ENCODE peak calls at places on chromosomes 11 and 22, in six cellular contexts. One of them, this sample, is unnamed.

GRCh38 chr11:64593156-64594105 is 2.4 kb downstream of the SLC22A12 start:
- DNase-seq in colonic mucosa: no peak
- DNase-seq in right atrium auricular region: no peak
- DNase-seq in left ventricle myocardium inferior: no peak
- DNase-seq in CD8-positive, alpha-beta T cell: no peak
- DNase-seq in AG04450: no peak
- DNase-seq in this sample: no peak

GRCh38 chr11:42524534-42525227 is 787.1 kb upstream of the API5 start:
- DNase-seq in colonic mucosa: peak; percentile 42
- DNase-seq in right atrium auricular region: peak; percentile 60
- DNase-seq in left ventricle myocardium inferior: peak; percentile 12
- DNase-seq in CD8-positive, alpha-beta T cell: no peak
- DNase-seq in AG04450: no peak
- DNase-seq in this sample: no peak

GRCh38 chr11:78492973-78493372 is 75.4 kb upstream of the GAB2 start:
- DNase-seq in colonic mucosa: no peak
- DNase-seq in right atrium auricular region: no peak
- DNase-seq in left ventricle myocardium inferior: no peak
- DNase-seq in CD8-positive, alpha-beta T cell: no peak
- DNase-seq in AG04450: no peak
- DNase-seq in this sample: no peak

GRCh38 chr11:76788661-76789442 is 5.7 kb downstream of the TSKU start:
- DNase-seq in colonic mucosa: peak; percentile 96
- DNase-seq in right atrium auricular region: no peak
- DNase-seq in left ventricle myocardium inferior: no peak
- DNase-seq in CD8-positive, alpha-beta T cell: no peak
- DNase-seq in AG04450: no peak
- DNase-seq in this sample: no peak

GRCh38 chr11:60367009-60367408 is 11.3 kb upstream of the MS4A7 start:
- DNase-seq in colonic mucosa: no peak
- DNase-seq in right atrium auricular region: no peak
- DNase-seq in left ventricle myocardium inferior: no peak
- DNase-seq in CD8-positive, alpha-beta T cell: no peak
- DNase-seq in AG04450: no peak
- DNase-seq in this sample: no peak

GRCh38 chr22:35661377-35661937 is 13.2 kb downstream of the APOL6 start:
- DNase-seq in colonic mucosa: no peak
- DNase-seq in right atrium auricular region: no peak
- DNase-seq in left ventricle myocardium inferior: no peak
- DNase-seq in CD8-positive, alpha-beta T cell: no peak
- DNase-seq in AG04450: peak; percentile 46
- DNase-seq in this sample: no peak

GRCh38 chr22:32561756-32562155 is 87.1 kb downstream of the FBXO7 start:
- DNase-seq in colonic mucosa: no peak
- DNase-seq in right atrium auricular region: no peak
- DNase-seq in left ventricle myocardium inferior: no peak
- DNase-seq in CD8-positive, alpha-beta T cell: no peak
- DNase-seq in AG04450: no peak
- DNase-seq in this sample: no peak

GRCh38 chr11:120229451-120230424 is 10.2 kb upstream of the POU2F3 start:
- DNase-seq in colonic mucosa: no peak
- DNase-seq in right atrium auricular region: no peak
- DNase-seq in left ventricle myocardium inferior: no peak
- DNase-seq in CD8-positive, alpha-beta T cell: peak; percentile 13
- DNase-seq in AG04450: no peak
- DNase-seq in this sample: no peak

GRCh38 chr22:29938285-29938693 is 55.3 kb downstream of the MTMR3 start:
- DNase-seq in colonic mucosa: no peak
- DNase-seq in right atrium auricular region: no peak
- DNase-seq in left ventricle myocardium inferior: no peak
- DNase-seq in CD8-positive, alpha-beta T cell: no peak
- DNase-seq in AG04450: no peak
- DNase-seq in this sample: no peak

GRCh38 chr11:61626580-61627380 is 45.9 kb upstream of the SYT7 start:
- DNase-seq in colonic mucosa: peak; percentile 84
- DNase-seq in right atrium auricular region: no peak
- DNase-seq in left ventricle myocardium inferior: peak; percentile 50
- DNase-seq in CD8-positive, alpha-beta T cell: no peak
- DNase-seq in AG04450: no peak
- DNase-seq in this sample: no peak

GRCh38 chr22:32325416-32325801 is 32.3 kb upstream of the RFPL3 start:
- DNase-seq in colonic mucosa: no peak
- DNase-seq in right atrium auricular region: peak; percentile 54
- DNase-seq in left ventricle myocardium inferior: no peak
- DNase-seq in CD8-positive, alpha-beta T cell: no peak
- DNase-seq in AG04450: no peak
- DNase-seq in this sample: peak; percentile 91

GRCh38 chr11:112880454-112880853 is 80.8 kb upstream of the NCAM1 start:
- DNase-seq in colonic mucosa: no peak
- DNase-seq in right atrium auricular region: no peak
- DNase-seq in left ventricle myocardium inferior: no peak
- DNase-seq in CD8-positive, alpha-beta T cell: no peak
- DNase-seq in AG04450: no peak
- DNase-seq in this sample: no peak

GRCh38 chr11:29093416-29093815 is 923.4 kb downstream of the KCNA4 start:
- DNase-seq in colonic mucosa: no peak
- DNase-seq in right atrium auricular region: no peak
- DNase-seq in left ventricle myocardium inferior: no peak
- DNase-seq in CD8-positive, alpha-beta T cell: no peak
- DNase-seq in AG04450: peak; percentile 20
- DNase-seq in this sample: no peak

GRCh38 chr11:122758361-122758760 is 79.9 kb upstream of the CRTAM start:
- DNase-seq in colonic mucosa: no peak
- DNase-seq in right atrium auricular region: no peak
- DNase-seq in left ventricle myocardium inferior: no peak
- DNase-seq in CD8-positive, alpha-beta T cell: no peak
- DNase-seq in AG04450: no peak
- DNase-seq in this sample: no peak

GRCh38 chr11:27387362-27387761 is 24.3 kb upstream of the CCDC34 start:
- DNase-seq in colonic mucosa: no peak
- DNase-seq in right atrium auricular region: no peak
- DNase-seq in left ventricle myocardium inferior: no peak
- DNase-seq in CD8-positive, alpha-beta T cell: no peak
- DNase-seq in AG04450: no peak
- DNase-seq in this sample: no peak

GRCh38 chr22:48663297-48663696 is 1164.4 kb downstream of the BRD1 start:
- DNase-seq in colonic mucosa: no peak
- DNase-seq in right atrium auricular region: no peak
- DNase-seq in left ventricle myocardium inferior: no peak
- DNase-seq in CD8-positive, alpha-beta T cell: no peak
- DNase-seq in AG04450: no peak
- DNase-seq in this sample: no peak

GRCh38 chr11:14973621-14974020 is 1.5 kb upstream of the CALCA start:
- DNase-seq in colonic mucosa: no peak
- DNase-seq in right atrium auricular region: no peak
- DNase-seq in left ventricle myocardium inferior: no peak
- DNase-seq in CD8-positive, alpha-beta T cell: peak; percentile 28
- DNase-seq in AG04450: no peak
- DNase-seq in this sample: no peak

GRCh38 chr11:114166897-114167323 is 107.4 kb downstream of the ZBTB16 start:
- DNase-seq in colonic mucosa: no peak
- DNase-seq in right atrium auricular region: no peak
- DNase-seq in left ventricle myocardium inferior: no peak
- DNase-seq in CD8-positive, alpha-beta T cell: no peak
- DNase-seq in AG04450: peak; percentile 20
- DNase-seq in this sample: no peak

GRCh38 chr11:61598886-61599868 is 18.3 kb upstream of the SYT7 start:
- DNase-seq in colonic mucosa: no peak
- DNase-seq in right atrium auricular region: no peak
- DNase-seq in left ventricle myocardium inferior: peak; percentile 60
- DNase-seq in CD8-positive, alpha-beta T cell: no peak
- DNase-seq in AG04450: no peak
- DNase-seq in this sample: no peak

GRCh38 chr22:49736538-49736937 is 91.1 kb downstream of the BRD1 start:
- DNase-seq in colonic mucosa: no peak
- DNase-seq in right atrium auricular region: no peak
- DNase-seq in left ventricle myocardium inferior: no peak
- DNase-seq in CD8-positive, alpha-beta T cell: no peak
- DNase-seq in AG04450: no peak
- DNase-seq in this sample: no peak
- H3K27me3 ChIP-seq in colonic mucosa: no peaks in the 10 kb centered on the region
- H3K27me3 ChIP-seq in right atrium auricular region: no peaks in the 10 kb centered on the region
- H3K27me3 ChIP-seq in left ventricle myocardium inferior: peaks cover 88% of the 10 kb centered on the region
- H3K27me3 ChIP-seq in CD8-positive, alpha-beta T cell: no peaks in the 10 kb centered on the region
- H3K27me3 ChIP-seq in AG04450: no peaks in the 10 kb centered on the region
- H3K27me3 ChIP-seq in this sample: no peaks in the 10 kb centered on the region

GRCh38 chr11:6656936-6657335 is 1.3 kb upstream of the DCHS1 start:
- DNase-seq in colonic mucosa: no peak
- DNase-seq in right atrium auricular region: no peak
- DNase-seq in left ventricle myocardium inferior: no peak
- DNase-seq in CD8-positive, alpha-beta T cell: no peak
- DNase-seq in AG04450: no peak
- DNase-seq in this sample: peak; percentile 84

GRCh38 chr11:6660712-6661111 is 5.1 kb upstream of the DCHS1 start:
- DNase-seq in colonic mucosa: no peak
- DNase-seq in right atrium auricular region: no peak
- DNase-seq in left ventricle myocardium inferior: no peak
- DNase-seq in CD8-positive, alpha-beta T cell: no peak
- DNase-seq in AG04450: no peak
- DNase-seq in this sample: no peak

GRCh38 chr11:6657346-6657745 is 1.7 kb upstream of the DCHS1 start:
- DNase-seq in colonic mucosa: no peak
- DNase-seq in right atrium auricular region: no peak
- DNase-seq in left ventricle myocardium inferior: no peak
- DNase-seq in CD8-positive, alpha-beta T cell: no peak
- DNase-seq in AG04450: no peak
- DNase-seq in this sample: no peak

GRCh38 chr11:6656581-6656915 is 939 bp upstream of the DCHS1 start:
- DNase-seq in colonic mucosa: no peak
- DNase-seq in right atrium auricular region: no peak
- DNase-seq in left ventricle myocardium inferior: no peak
- DNase-seq in CD8-positive, alpha-beta T cell: no peak
- DNase-seq in AG04450: no peak
- DNase-seq in this sample: peak; percentile 60

GRCh38 chr11:6658647-6659046 is 3.0 kb upstream of the DCHS1 start:
- DNase-seq in colonic mucosa: no peak
- DNase-seq in right atrium auricular region: no peak
- DNase-seq in left ventricle myocardium inferior: no peak
- DNase-seq in CD8-positive, alpha-beta T cell: no peak
- DNase-seq in AG04450: no peak
- DNase-seq in this sample: peak; percentile 85
- H3K27me3 ChIP-seq in colonic mucosa: peaks cover 3% of the 10 kb centered on the region
- H3K27me3 ChIP-seq in right atrium auricular region: no peaks in the 10 kb centered on the region
- H3K27me3 ChIP-seq in left ventricle myocardium inferior: no peaks in the 10 kb centered on the region
- H3K27me3 ChIP-seq in CD8-positive, alpha-beta T cell: no peaks in the 10 kb centered on the region
- H3K27me3 ChIP-seq in AG04450: peaks cover 6% of the 10 kb centered on the region
- H3K27me3 ChIP-seq in this sample: no peaks in the 10 kb centered on the region

GRCh38 chr11:31820438-31820818 is 9.3 kb upstream of the PAX6 start:
- DNase-seq in colonic mucosa: no peak
- DNase-seq in right atrium auricular region: no peak
- DNase-seq in left ventricle myocardium inferior: no peak
- DNase-seq in CD8-positive, alpha-beta T cell: no peak
- DNase-seq in AG04450: no peak
- DNase-seq in this sample: no peak

GRCh38 chr11:31817621-31818493 is 6.7 kb upstream of the PAX6 start:
- DNase-seq in colonic mucosa: no peak
- DNase-seq in right atrium auricular region: no peak
- DNase-seq in left ventricle myocardium inferior: no peak
- DNase-seq in CD8-positive, alpha-beta T cell: no peak
- DNase-seq in AG04450: no peak
- DNase-seq in this sample: no peak

GRCh38 chr11:31819533-31820437 is 8.7 kb upstream of the PAX6 start:
- DNase-seq in colonic mucosa: no peak
- DNase-seq in right atrium auricular region: no peak
- DNase-seq in left ventricle myocardium inferior: no peak
- DNase-seq in CD8-positive, alpha-beta T cell: no peak
- DNase-seq in AG04450: no peak
- DNase-seq in this sample: no peak

GRCh38 chr11:31817054-31817620 is 6.0 kb upstream of the PAX6 start:
- DNase-seq in colonic mucosa: no peak
- DNase-seq in right atrium auricular region: no peak
- DNase-seq in left ventricle myocardium inferior: no peak
- DNase-seq in CD8-positive, alpha-beta T cell: no peak
- DNase-seq in AG04450: no peak
- DNase-seq in this sample: no peak

DNA sequence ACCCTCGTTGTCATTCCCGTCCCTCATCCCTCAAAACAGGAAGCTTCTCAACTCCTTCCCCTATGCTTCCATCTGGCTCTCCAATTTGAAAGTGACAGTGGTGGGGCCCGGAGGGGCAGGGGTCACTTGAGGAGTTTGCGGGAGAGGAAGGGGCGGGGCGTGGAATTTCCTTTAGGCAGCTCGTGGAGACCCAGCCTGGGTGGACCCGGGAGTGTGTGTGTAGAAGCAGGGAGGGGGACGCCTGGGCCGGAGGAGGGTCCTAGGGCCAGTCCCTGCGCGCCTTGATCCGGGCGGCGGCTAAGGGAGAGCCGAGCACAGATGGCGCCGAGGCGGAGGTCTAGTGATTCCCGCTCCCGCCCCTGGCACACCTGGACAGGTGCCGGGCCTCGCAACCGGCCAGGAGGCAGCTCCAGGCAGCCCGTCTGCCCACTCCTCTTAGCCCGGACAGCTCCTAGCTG is 7.8 kb upstream of the PAX6 start:
- DNase-seq in colonic mucosa: no peak
- DNase-seq in right atrium auricular region: no peak
- DNase-seq in left ventricle myocardium inferior: no peak
- DNase-seq in CD8-positive, alpha-beta T cell: no peak
- DNase-seq in AG04450: no peak
- DNase-seq in this sample: no peak
- H3K27me3 ChIP-seq in colonic mucosa: peaks cover 98% of the 10 kb centered on the region
- H3K27me3 ChIP-seq in right atrium auricular region: peaks cover 82% of the 10 kb centered on the region
- H3K27me3 ChIP-seq in left ventricle myocardium inferior: peaks cover 100% of the 10 kb centered on the region
- H3K27me3 ChIP-seq in CD8-positive, alpha-beta T cell: peaks cover 66% of the 10 kb centered on the region
- H3K27me3 ChIP-seq in AG04450: peaks cover 100% of the 10 kb centered on the region
- H3K27me3 ChIP-seq in this sample: peaks cover 28% of the 10 kb centered on the region

DNA sequence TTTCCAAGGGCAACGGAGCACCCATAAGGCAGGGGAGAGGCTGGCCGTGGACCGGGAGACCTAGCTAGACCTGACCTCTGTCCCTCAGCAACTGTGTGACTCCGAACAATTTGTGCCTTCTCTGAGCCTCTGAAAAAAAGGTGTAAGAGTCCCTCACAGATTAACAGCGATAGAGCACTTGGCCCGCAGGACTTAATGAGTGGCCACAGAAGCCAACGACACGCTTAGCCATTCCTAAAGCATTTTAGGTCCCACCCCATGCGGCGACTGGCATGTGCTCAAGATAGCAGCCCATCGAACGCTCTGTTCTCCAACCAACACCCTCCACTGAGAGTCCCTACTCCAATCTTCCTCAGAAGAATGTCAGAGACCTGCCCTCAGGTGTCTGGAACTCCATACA is 1.5 kb downstream of the SULT4A1 start:
- DNase-seq in colonic mucosa: no peak
- DNase-seq in right atrium auricular region: no peak
- DNase-seq in left ventricle myocardium inferior: no peak
- DNase-seq in CD8-positive, alpha-beta T cell: no peak
- DNase-seq in AG04450: no peak
- DNase-seq in this sample: no peak
- H3K27me3 ChIP-seq in colonic mucosa: peaks cover 22% of the 10 kb centered on the region
- H3K27me3 ChIP-seq in right atrium auricular region: peaks cover 5% of the 10 kb centered on the region
- H3K27me3 ChIP-seq in left ventricle myocardium inferior: peaks cover 77% of the 10 kb centered on the region
- H3K27me3 ChIP-seq in CD8-positive, alpha-beta T cell: peaks cover 13% of the 10 kb centered on the region
- H3K27me3 ChIP-seq in AG04450: peaks cover 14% of the 10 kb centered on the region
- H3K27me3 ChIP-seq in this sample: peaks cover 15% of the 10 kb centered on the region